ENCODE peak calls at places on chromosomes 3 and 15, in eight cellular contexts. U is fibroblast of the conjunctiva, T is T47D, D is DMS 273 treated with DMSO at 0.1 percent for 48 hours, P is T-helper 1 cell, S is SK-MEL-5, C is HEK293T, N is K562. I is an unnamed sample.
A peak's percentile ranks its signal among the peaks of the same experiment; 100 is the strongest.

GRCh38 chr15:90268415-90268814 is 2.9 kb downstream of the NGRN start:
- DNase-seq in U (no peak), T (no peak), D (no peak), P (no peak), S (no peak), C (no peak), N (no peak), I (no peak)

GRCh38 chr15:39230205-39230916 is 350.5 kb upstream of the THBS1 start:
- DNase-seq in U (no peak), T (no peak), D (peak; percentile 48), P (no peak), S (peak; percentile 97), C (no peak), N (no peak), I (no peak)

GRCh38 chr15:94238539-94239118 is 7.3 kb downstream of the MCTP2 start:
- DNase-seq in U (no peak), T (no peak), D (no peak), P (no peak), S (no peak), C (no peak), N (no peak), I (no peak)

GRCh38 chr15:64398575-64398974 is 10.9 kb downstream of the TRIP4 start:
- DNase-seq in U (no peak), T (no peak), D (no peak), P (no peak), S (no peak), C (no peak), N (no peak), I (no peak)

GRCh38 chr3:145785650-145786049 is 375.3 kb downstream of the PLOD2 start:
- DNase-seq in U (no peak), T (no peak), D (no peak), P (no peak), S (no peak), C (no peak), N (no peak), I (no peak)

GRCh38 chr15:62940755-62941361 is 101.7 kb upstream of the TPM1 start:
- DNase-seq in U (peak; percentile 75), T (no peak), D (no peak), P (no peak), S (no peak), C (no peak), N (no peak), I (no peak)

GRCh38 chr15:40873625-40874561 is at the start of gene RHOV:
- DNase-seq in U (no peak), T (peak; percentile 95), D (no peak), P (no peak), S (peak; percentile 65), C (peak; percentile 67), N (peak; percentile 94), I (peak; percentile 77)

GRCh38 chr3:160379628-160380214 is 19.3 kb downstream of the IFT80 start:
- DNase-seq in U (no peak), T (no peak), D (no peak), P (no peak), S (peak; percentile 80), C (no peak), N (no peak), I (no peak)

GRCh38 chr3:127741246-127741645 is 68.5 kb downstream of the ABTB1 start:
- DNase-seq in U (no peak), T (no peak), D (no peak), P (no peak), S (no peak), C (no peak), N (no peak), I (peak; percentile 10)

GRCh38 chr3:29463306-29463705 is 182.4 kb downstream of the RBMS3 start:
- DNase-seq in U (no peak), T (no peak), D (no peak), P (no peak), S (no peak), C (no peak), N (no peak), I (no peak)

I was measured in breast epithelium.